ENCODE peak calls at places on chromosome 19, in eight cellular contexts. One of them, this sample, is unnamed.

GRCh38 chr19:2055871-2056809 is 5.1 kb upstream of the MKNK2 start:
- DNase-seq in epithelial cell of esophagus: peak; percentile 51
- DNase-seq in A549: peak; percentile 80
- DNase-seq in esophagus muscularis mucosa: no peak
- DNase-seq in ovary: peak; percentile 85
- DNase-seq in cardiac fibroblast: peak; percentile 78
- DNase-seq in heart right ventricle: peak; percentile 78
- DNase-seq in WERI-Rb-1: no peak
- DNase-seq in this sample: no peak

GRCh38 chr19:50330365-50331078 is 1.3 kb upstream of the KCNC3 start:
- DNase-seq in epithelial cell of esophagus: no peak
- DNase-seq in A549: peak; percentile 87
- DNase-seq in esophagus muscularis mucosa: no peak
- DNase-seq in ovary: no peak
- DNase-seq in cardiac fibroblast: peak; percentile 9
- DNase-seq in heart right ventricle: peak; percentile 73
- DNase-seq in WERI-Rb-1: peak; percentile 90
- DNase-seq in this sample: no peak

GRCh38 chr19:53867225-53868090 is at the start of gene MYADM:
- DNase-seq in epithelial cell of esophagus: peak; percentile 96
- DNase-seq in A549: peak; percentile 100
- DNase-seq in esophagus muscularis mucosa: peak; percentile 100
- DNase-seq in ovary: peak; percentile 99
- DNase-seq in cardiac fibroblast: peak; percentile 99
- DNase-seq in heart right ventricle: peak; percentile 99
- DNase-seq in WERI-Rb-1: peak; percentile 95
- DNase-seq in this sample: peak; percentile 90

GRCh38 chr19:41238244-41238643 is 19.2 kb downstream of the AXL start:
- DNase-seq in epithelial cell of esophagus: no peak
- DNase-seq in A549: no peak
- DNase-seq in esophagus muscularis mucosa: no peak
- DNase-seq in ovary: no peak
- DNase-seq in cardiac fibroblast: no peak
- DNase-seq in heart right ventricle: no peak
- DNase-seq in WERI-Rb-1: no peak
- DNase-seq in this sample: no peak

GRCh38 chr19:4338441-4339350 is at the start of gene STAP2:
- DNase-seq in epithelial cell of esophagus: peak; percentile 92
- DNase-seq in A549: no peak
- DNase-seq in esophagus muscularis mucosa: no peak
- DNase-seq in ovary: peak; percentile 45
- DNase-seq in cardiac fibroblast: no peak
- DNase-seq in heart right ventricle: no peak
- DNase-seq in WERI-Rb-1: peak; percentile 63
- DNase-seq in this sample: no peak

GRCh38 chr19:35755550-35756371 is 1.1 kb downstream of the HSPB6 start:
- DNase-seq in epithelial cell of esophagus: peak; percentile 55
- DNase-seq in A549: no peak
- DNase-seq in esophagus muscularis mucosa: peak; percentile 95
- DNase-seq in ovary: peak; percentile 95
- DNase-seq in cardiac fibroblast: peak; percentile 77
- DNase-seq in heart right ventricle: peak; percentile 88
- DNase-seq in WERI-Rb-1: no peak
- DNase-seq in this sample: no peak

GRCh38 chr19:2847507-2847906 is 6.2 kb downstream of the ZNF555 start:
- DNase-seq in epithelial cell of esophagus: no peak
- DNase-seq in A549: no peak
- DNase-seq in esophagus muscularis mucosa: no peak
- DNase-seq in ovary: no peak
- DNase-seq in cardiac fibroblast: no peak
- DNase-seq in heart right ventricle: no peak
- DNase-seq in WERI-Rb-1: no peak
- DNase-seq in this sample: no peak

GRCh38 chr19:50427997-50428425 is 4.7 kb upstream of the MYBPC2 start:
- DNase-seq in epithelial cell of esophagus: peak; percentile 69
- DNase-seq in A549: no peak
- DNase-seq in esophagus muscularis mucosa: peak; percentile 93
- DNase-seq in ovary: peak; percentile 77
- DNase-seq in cardiac fibroblast: peak; percentile 64
- DNase-seq in heart right ventricle: peak; percentile 80
- DNase-seq in WERI-Rb-1: no peak
- DNase-seq in this sample: peak; percentile 5

DNA sequence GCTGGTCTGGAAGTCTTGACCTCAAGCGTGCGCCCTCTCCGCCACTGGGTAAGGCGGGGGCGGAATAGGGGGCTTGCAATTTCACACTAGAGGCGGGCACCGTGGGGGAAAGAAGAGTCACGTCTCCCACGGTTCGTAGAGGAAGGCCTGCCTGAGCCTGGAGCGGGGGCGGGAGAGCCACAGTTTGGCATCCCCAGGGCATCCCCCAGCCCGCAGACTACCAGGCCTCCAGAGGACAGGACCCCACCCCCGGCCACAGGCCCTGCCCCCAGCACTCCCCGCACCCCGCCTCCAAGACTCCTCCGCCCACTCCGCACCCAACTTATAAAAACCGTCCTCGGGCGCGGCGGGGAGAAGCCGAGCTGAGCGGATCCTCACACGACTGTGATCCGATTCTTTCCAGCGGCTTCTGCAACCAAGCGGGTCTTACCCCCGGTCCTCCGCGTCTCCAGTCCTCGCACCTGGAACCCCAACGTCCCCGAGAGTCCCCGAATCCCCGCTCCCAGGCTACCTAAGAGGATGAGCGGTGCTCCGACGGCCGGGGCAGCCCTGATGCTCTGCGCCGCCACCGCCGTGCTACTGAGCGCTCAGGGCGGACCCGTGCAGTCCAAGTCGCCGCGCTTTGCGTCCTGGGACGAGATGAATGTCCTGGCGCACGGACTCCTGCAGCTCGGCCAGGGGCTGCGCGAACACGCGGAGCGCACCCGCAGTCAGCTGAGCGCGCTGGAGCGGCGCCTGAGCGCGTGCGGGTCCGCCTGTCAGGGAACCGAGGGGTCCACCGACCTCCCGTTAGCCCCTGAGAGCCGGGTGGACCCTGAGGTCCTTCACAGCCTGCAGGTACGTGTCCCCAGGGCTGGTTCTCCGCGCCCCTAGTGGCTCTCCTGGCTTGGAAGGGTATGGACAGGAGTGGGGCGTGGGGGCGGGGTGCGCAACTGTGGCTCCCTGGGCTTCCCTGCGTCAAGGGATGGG is at the start of gene ANGPTL4:
- DNase-seq in epithelial cell of esophagus: peak; percentile 80
- DNase-seq in A549: peak; percentile 87
- DNase-seq in esophagus muscularis mucosa: peak; percentile 92
- DNase-seq in ovary: no peak
- DNase-seq in cardiac fibroblast: peak; percentile 89
- DNase-seq in heart right ventricle: peak; percentile 73
- DNase-seq in WERI-Rb-1: peak; percentile 74
- DNase-seq in this sample: no peak
- H3K4me3 ChIP-seq in epithelial cell of esophagus: peak within 1 kb of the TSS; percentile 62
- H3K4me3 ChIP-seq in A549: peak within 1 kb of the TSS; percentile 91
- H3K4me3 ChIP-seq in esophagus muscularis mucosa: peak within 1 kb of the TSS; percentile 71
- H3K4me3 ChIP-seq in ovary: peak within 1 kb of the TSS; percentile 55
- H3K4me3 ChIP-seq in cardiac fibroblast: peak within 1 kb of the TSS; percentile 94
- H3K4me3 ChIP-seq in heart right ventricle: peak within 1 kb of the TSS; percentile 74
- H3K4me3 ChIP-seq in WERI-Rb-1: peak within 1 kb of the TSS; percentile 68
- H3K4me3 ChIP-seq in this sample: peak within 1 kb of the TSS; percentile 58

GRCh38 chr19:18001837-18002345 is 6.1 kb upstream of the ARRDC2 start:
- DNase-seq in epithelial cell of esophagus: no peak
- DNase-seq in A549: no peak
- DNase-seq in esophagus muscularis mucosa: no peak
- DNase-seq in ovary: no peak
- DNase-seq in cardiac fibroblast: no peak
- DNase-seq in heart right ventricle: no peak
- DNase-seq in WERI-Rb-1: no peak
- DNase-seq in this sample: no peak

GRCh38 chr19:17999685-18000479 is 8.1 kb upstream of the ARRDC2 start:
- DNase-seq in epithelial cell of esophagus: no peak
- DNase-seq in A549: no peak
- DNase-seq in esophagus muscularis mucosa: no peak
- DNase-seq in ovary: no peak
- DNase-seq in cardiac fibroblast: no peak
- DNase-seq in heart right ventricle: no peak
- DNase-seq in WERI-Rb-1: no peak
- DNase-seq in this sample: no peak

GRCh38 chr19:18000480-18000980 is 7.4 kb upstream of the ARRDC2 start:
- DNase-seq in epithelial cell of esophagus: no peak
- DNase-seq in A549: no peak
- DNase-seq in esophagus muscularis mucosa: no peak
- DNase-seq in ovary: no peak
- DNase-seq in cardiac fibroblast: no peak
- DNase-seq in heart right ventricle: no peak
- DNase-seq in WERI-Rb-1: no peak
- DNase-seq in this sample: no peak

GRCh38 chr19:18002347-18002850 is 5.6 kb upstream of the ARRDC2 start:
- DNase-seq in epithelial cell of esophagus: no peak
- DNase-seq in A549: no peak
- DNase-seq in esophagus muscularis mucosa: no peak
- DNase-seq in ovary: no peak
- DNase-seq in cardiac fibroblast: no peak
- DNase-seq in heart right ventricle: peak; percentile 42
- DNase-seq in WERI-Rb-1: no peak
- DNase-seq in this sample: no peak

DNA sequence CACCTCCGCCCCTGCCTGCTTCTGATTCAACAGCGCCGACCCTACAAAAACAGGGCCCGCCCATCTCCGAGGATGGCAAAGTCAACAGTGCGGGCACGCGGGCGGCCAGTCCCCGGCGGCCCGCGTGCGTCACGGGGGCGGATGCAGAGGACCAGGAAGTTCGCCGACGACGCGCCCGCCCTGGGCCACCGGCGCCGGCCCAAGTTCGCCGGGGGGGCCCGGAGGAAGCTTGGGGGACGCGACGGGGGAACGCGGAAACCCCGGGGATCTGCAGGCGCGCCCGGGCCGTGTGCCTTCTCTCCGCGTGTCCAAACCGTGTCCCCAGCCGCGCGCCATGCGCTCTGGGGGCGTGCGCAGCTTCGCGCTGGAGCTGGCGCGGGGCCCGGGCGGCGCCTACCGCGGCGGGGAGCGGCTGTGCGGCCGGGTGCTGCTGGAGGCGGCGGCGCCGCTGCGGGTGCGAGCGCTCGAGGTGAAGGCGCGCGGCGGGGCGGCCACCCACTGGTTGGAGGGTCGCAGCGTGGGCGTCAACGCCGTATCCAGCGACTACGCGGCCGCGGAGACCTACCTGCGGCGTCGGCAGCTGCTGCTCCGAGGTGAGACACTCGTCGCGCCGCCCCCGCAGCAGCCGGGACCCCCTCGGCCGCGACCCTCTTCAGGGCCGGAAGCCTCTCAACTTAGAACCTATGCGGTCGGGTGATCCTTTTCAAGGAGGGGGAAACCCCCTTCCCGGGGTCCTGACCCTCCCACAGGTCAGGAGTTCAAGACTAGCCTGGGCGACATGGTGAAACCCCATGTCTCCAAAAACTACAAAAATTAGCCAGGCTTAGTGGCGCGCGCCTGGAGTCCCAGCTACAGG is 6.8 kb upstream of the ARRDC2 start:
- DNase-seq in epithelial cell of esophagus: peak; percentile 84
- DNase-seq in A549: peak; percentile 94
- DNase-seq in esophagus muscularis mucosa: peak; percentile 97
- DNase-seq in ovary: peak; percentile 78
- DNase-seq in cardiac fibroblast: peak; percentile 90
- DNase-seq in heart right ventricle: peak; percentile 90
- DNase-seq in WERI-Rb-1: peak; percentile 76
- DNase-seq in this sample: no peak
- TF ChIP-seq CTCF in epithelial cell of esophagus: no peak
- TF ChIP-seq CTCF in A549: no peak
- TF ChIP-seq CTCF in esophagus muscularis mucosa: no peak
- TF ChIP-seq CTCF in ovary: no peak
- TF ChIP-seq CTCF in cardiac fibroblast: no peak
- TF ChIP-seq CTCF in heart right ventricle: no peak
- TF ChIP-seq CTCF in WERI-Rb-1: no peak
- TF ChIP-seq CTCF in this sample: no peak

GRCh38 chr19:49133621-49134454 is 14.5 kb downstream of the PPFIA3 start:
- DNase-seq in epithelial cell of esophagus: peak; percentile 86
- DNase-seq in A549: peak; percentile 72
- DNase-seq in esophagus muscularis mucosa: no peak
- DNase-seq in ovary: peak; percentile 81
- DNase-seq in cardiac fibroblast: peak; percentile 55
- DNase-seq in heart right ventricle: peak; percentile 69
- DNase-seq in WERI-Rb-1: no peak
- DNase-seq in this sample: no peak
- H3K4me3 ChIP-seq in epithelial cell of esophagus: peak overlapping the region; percentile 30
- H3K4me3 ChIP-seq in A549: peak overlapping the region; percentile 17
- H3K4me3 ChIP-seq in esophagus muscularis mucosa: peak overlapping the region; percentile 55
- H3K4me3 ChIP-seq in ovary: peak overlapping the region; percentile 3
- H3K4me3 ChIP-seq in cardiac fibroblast: peak overlapping the region; percentile 7
- H3K4me3 ChIP-seq in heart right ventricle: peak overlapping the region; percentile 33
- H3K4me3 ChIP-seq in WERI-Rb-1: no peak overlapping the region
- H3K4me3 ChIP-seq in this sample: no peak overlapping the region

GRCh38 chr19:46408611-46409039 is 4.7 kb downstream of the CCDC8 start:
- DNase-seq in epithelial cell of esophagus: peak; percentile 59
- DNase-seq in A549: no peak
- DNase-seq in esophagus muscularis mucosa: no peak
- DNase-seq in ovary: peak; percentile 82
- DNase-seq in cardiac fibroblast: no peak
- DNase-seq in heart right ventricle: peak; percentile 42
- DNase-seq in WERI-Rb-1: peak; percentile 54
- DNase-seq in this sample: no peak

GRCh38 chr19:46407891-46408426 is 5.4 kb downstream of the CCDC8 start:
- DNase-seq in epithelial cell of esophagus: no peak
- DNase-seq in A549: no peak
- DNase-seq in esophagus muscularis mucosa: no peak
- DNase-seq in ovary: peak; percentile 50
- DNase-seq in cardiac fibroblast: no peak
- DNase-seq in heart right ventricle: no peak
- DNase-seq in WERI-Rb-1: no peak
- DNase-seq in this sample: no peak

GRCh38 chr19:46404884-46405658 is 8.3 kb downstream of the CCDC8 start:
- DNase-seq in epithelial cell of esophagus: peak; percentile 50
- DNase-seq in A549: peak; percentile 77
- DNase-seq in esophagus muscularis mucosa: no peak
- DNase-seq in ovary: peak; percentile 66
- DNase-seq in cardiac fibroblast: no peak
- DNase-seq in heart right ventricle: no peak
- DNase-seq in WERI-Rb-1: no peak
- DNase-seq in this sample: no peak

GRCh38 chr19:46402725-46403124 is 10.6 kb downstream of the CCDC8 start:
- DNase-seq in epithelial cell of esophagus: no peak
- DNase-seq in A549: no peak
- DNase-seq in esophagus muscularis mucosa: no peak
- DNase-seq in ovary: peak; percentile 41
- DNase-seq in cardiac fibroblast: no peak
- DNase-seq in heart right ventricle: no peak
- DNase-seq in WERI-Rb-1: no peak
- DNase-seq in this sample: no peak

DNA sequence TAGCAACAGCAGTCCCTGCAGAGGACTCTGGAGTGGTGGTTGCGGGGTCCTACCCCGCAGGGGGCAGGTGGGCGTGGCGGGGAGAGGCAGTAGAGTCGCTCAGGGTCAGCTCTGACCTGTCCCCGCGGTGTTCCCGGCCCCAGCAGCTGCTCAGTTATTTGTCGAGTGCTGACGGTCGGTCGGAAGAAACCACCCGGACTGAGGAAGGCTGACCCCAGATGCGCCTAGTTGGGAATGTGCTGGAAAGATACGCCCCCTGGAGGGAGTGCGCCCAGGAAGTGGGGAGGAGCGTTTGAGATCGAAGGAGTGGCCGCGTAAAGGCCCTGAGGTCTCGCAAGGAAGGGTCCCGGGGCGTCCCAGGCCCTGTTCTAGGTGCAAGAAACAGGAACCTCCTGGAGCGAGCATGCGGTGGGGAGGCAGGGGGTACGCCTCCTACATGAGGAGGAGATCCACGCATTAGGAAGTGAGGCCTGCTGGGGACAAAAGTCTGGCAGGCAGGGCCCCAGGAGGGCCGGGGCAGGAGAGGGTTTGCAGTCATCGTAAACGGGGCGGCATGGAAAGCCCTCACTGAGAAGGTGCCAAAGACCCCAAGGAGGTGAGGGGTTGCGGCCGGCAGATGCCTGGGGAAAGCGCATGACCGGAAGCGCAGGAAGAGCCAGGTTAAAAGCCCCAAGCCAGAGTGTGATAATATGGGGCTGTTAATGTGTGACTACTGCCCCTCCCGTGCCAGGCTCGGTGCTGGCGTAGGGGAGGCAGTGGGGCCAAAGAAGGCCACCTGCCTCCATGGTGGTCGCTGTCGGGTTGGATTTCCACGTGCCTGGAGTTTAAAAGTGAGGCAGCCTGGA is 9.1 kb downstream of the CCDC8 start:
- DNase-seq in epithelial cell of esophagus: peak; percentile 51
- DNase-seq in A549: peak; percentile 80
- DNase-seq in esophagus muscularis mucosa: no peak
- DNase-seq in ovary: peak; percentile 82
- DNase-seq in cardiac fibroblast: no peak
- DNase-seq in heart right ventricle: peak; percentile 29
- DNase-seq in WERI-Rb-1: no peak
- DNase-seq in this sample: no peak
- TF ChIP-seq CTCF in epithelial cell of esophagus: no peak
- TF ChIP-seq CTCF in A549: peak; percentile 32
- TF ChIP-seq CTCF in esophagus muscularis mucosa: no peak
- TF ChIP-seq CTCF in ovary: peak; percentile 16
- TF ChIP-seq CTCF in cardiac fibroblast: no peak
- TF ChIP-seq CTCF in heart right ventricle: peak; percentile 18
- TF ChIP-seq CTCF in WERI-Rb-1: no peak
- TF ChIP-seq CTCF in this sample: peak; percentile 54